ENCODE peak calls at places on chromosomes 12 and 14, in five cellular contexts. One of them, this sample, is unnamed.

GRCh38 chr12:104748790-104749189 is 209.3 kb downstream of the SLC41A2 start:
- DNase-seq in H54: no peak
- DNase-seq in Ammon's horn: peak
- DNase-seq in MCF 10A: no peak
- DNase-seq in hepatocyte: no peak
- DNase-seq in this sample: no peak

GRCh38 chr12:120783197-120783596 is 57.6 kb downstream of the ACADS start:
- DNase-seq in hepatocyte: no peak
- DNase-seq in H54: peak
- DNase-seq in Ammon's horn: no peak
- DNase-seq in MCF 10A: peak
- DNase-seq in this sample: no peak

GRCh38 chr12:58233886-58234285 is 292.5 kb downstream of the ATP23 start:
- DNase-seq in hepatocyte: no peak
- DNase-seq in Ammon's horn: no peak
- DNase-seq in H54: no peak
- DNase-seq in MCF 10A: no peak
- DNase-seq in this sample: no peak

GRCh38 chr12:127169321-127170270 is 1097.4 kb upstream of the TMEM132C start:
- DNase-seq in H54: no peak
- DNase-seq in MCF 10A: no peak
- DNase-seq in hepatocyte: no peak
- DNase-seq in Ammon's horn: no peak
- DNase-seq in this sample: no peak

GRCh38 chr12:80016684-80017083 is 81.8 kb upstream of the PPP1R12A start:
- DNase-seq in MCF 10A: no peak
- DNase-seq in hepatocyte: no peak
- DNase-seq in H54: no peak
- DNase-seq in Ammon's horn: no peak
- DNase-seq in this sample: no peak

GRCh38 chr14:101492716-101493115 is 68.6 kb upstream of the DIO3 start:
- DNase-seq in Ammon's horn: no peak
- DNase-seq in hepatocyte: no peak
- DNase-seq in MCF 10A: no peak
- DNase-seq in H54: no peak
- DNase-seq in this sample: no peak

GRCh38 chr14:69610020-69610858 is 1.2 kb upstream of the SUSD6 start:
- DNase-seq in hepatocyte: no peak
- DNase-seq in Ammon's horn: no peak
- DNase-seq in MCF 10A: no peak
- DNase-seq in H54: no peak
- DNase-seq in this sample: no peak

GRCh38 chr12:17511369-17511768 is 578.6 kb downstream of the RERGL start:
- DNase-seq in Ammon's horn: no peak
- DNase-seq in hepatocyte: no peak
- DNase-seq in H54: no peak
- DNase-seq in MCF 10A: peak
- DNase-seq in this sample: no peak

GRCh38 chr14:65832431-65833253 is 420.1 kb downstream of the FUT8 start:
- DNase-seq in hepatocyte: no peak
- DNase-seq in MCF 10A: no peak
- DNase-seq in H54: no peak
- DNase-seq in Ammon's horn: no peak
- DNase-seq in this sample: no peak

GRCh38 chr12:12714276-12715001 is 2.7 kb upstream of the CDKN1B start:
- DNase-seq in hepatocyte: peak
- DNase-seq in H54: no peak
- DNase-seq in MCF 10A: no peak
- DNase-seq in Ammon's horn: peak
- DNase-seq in this sample: no peak

GRCh38 chr12:119444462-119445044 is 110.0 kb downstream of the CCDC60 start:
- DNase-seq in H54: peak
- DNase-seq in Ammon's horn: peak
- DNase-seq in hepatocyte: peak
- DNase-seq in MCF 10A: peak
- DNase-seq in this sample: peak

GRCh38 chr14:95188372-95188771 is 31.0 kb upstream of the DICER1 start:
- DNase-seq in Ammon's horn: no peak
- DNase-seq in MCF 10A: no peak
- DNase-seq in hepatocyte: no peak
- DNase-seq in H54: no peak
- DNase-seq in this sample: no peak

GRCh38 chr12:95146767-95147166 is 70.5 kb downstream of the FGD6 start:
- DNase-seq in Ammon's horn: no peak
- DNase-seq in MCF 10A: no peak
- DNase-seq in H54: no peak
- DNase-seq in hepatocyte: no peak
- DNase-seq in this sample: no peak

GRCh38 chr12:126093911-126094310 is 1028.7 kb downstream of the AACS start:
- DNase-seq in hepatocyte: peak
- DNase-seq in H54: peak
- DNase-seq in Ammon's horn: peak
- DNase-seq in MCF 10A: peak
- DNase-seq in this sample: no peak

GRCh38 chr14:75273272-75274044 is 5.2 kb upstream of the FOS start:
- DNase-seq in MCF 10A: no peak
- DNase-seq in Ammon's horn: peak
- DNase-seq in H54: no peak
- DNase-seq in hepatocyte: peak
- DNase-seq in this sample: no peak

GRCh38 chr12:87812030-87812429 is 217.2 kb downstream of the C12orf50 start:
- DNase-seq in Ammon's horn: no peak
- DNase-seq in H54: no peak
- DNase-seq in MCF 10A: peak
- DNase-seq in hepatocyte: peak
- DNase-seq in this sample: no peak

GRCh38 chr14:105107351-105107750 is 42.1 kb upstream of the GPR132 start:
- DNase-seq in H54: no peak
- DNase-seq in MCF 10A: no peak
- DNase-seq in hepatocyte: no peak
- DNase-seq in Ammon's horn: no peak
- DNase-seq in this sample: no peak

GRCh38 chr12:123114305-123115083 is 36.4 kb downstream of the PITPNM2 start:
- DNase-seq in MCF 10A: no peak
- DNase-seq in Ammon's horn: no peak
- DNase-seq in H54: no peak
- DNase-seq in hepatocyte: no peak
- DNase-seq in this sample: peak

GRCh38 chr14:95104911-95105310 is 52.4 kb downstream of the DICER1 start:
- DNase-seq in hepatocyte: no peak
- DNase-seq in H54: no peak
- DNase-seq in MCF 10A: no peak
- DNase-seq in Ammon's horn: no peak
- DNase-seq in this sample: no peak

GRCh38 chr12:91215940-91216454 is 33.4 kb upstream of the DCN start:
- DNase-seq in MCF 10A: no peak
- DNase-seq in Ammon's horn: no peak
- DNase-seq in hepatocyte: no peak
- DNase-seq in H54: no peak
- DNase-seq in this sample: no peak

GRCh38 chr12:53965251-53966069 is 7.5 kb upstream of the HOXC11 start:
- DNase-seq in H54: no peak
- DNase-seq in MCF 10A: no peak
- DNase-seq in Ammon's horn: no peak
- DNase-seq in hepatocyte: peak
- DNase-seq in this sample: no peak

GRCh38 chr14:58717211-58717610 is 79.4 kb downstream of the DACT1 start:
- DNase-seq in hepatocyte: no peak
- DNase-seq in MCF 10A: no peak
- DNase-seq in H54: no peak
- DNase-seq in Ammon's horn: no peak
- DNase-seq in this sample: no peak

GRCh38 chr14:92902191-92902590 is 20.8 kb upstream of the CHGA start:
- DNase-seq in Ammon's horn: no peak
- DNase-seq in MCF 10A: no peak
- DNase-seq in H54: no peak
- DNase-seq in hepatocyte: no peak
- DNase-seq in this sample: no peak

GRCh38 chr12:125549836-125550235 is 484.6 kb downstream of the AACS start:
- DNase-seq in hepatocyte: no peak
- DNase-seq in MCF 10A: peak
- DNase-seq in Ammon's horn: no peak
- DNase-seq in H54: no peak
- DNase-seq in this sample: no peak

GRCh38 chr14:104657114-104657524 is 32.3 kb upstream of the INF2 start:
- DNase-seq in hepatocyte: no peak
- DNase-seq in Ammon's horn: peak
- DNase-seq in MCF 10A: no peak
- DNase-seq in H54: no peak
- DNase-seq in this sample: peak

GRCh38 chr12:6292606-6293005 is 17.9 kb upstream of the PLEKHG6 start:
- DNase-seq in hepatocyte: no peak
- DNase-seq in H54: no peak
- DNase-seq in Ammon's horn: no peak
- DNase-seq in MCF 10A: peak
- DNase-seq in this sample: no peak

GRCh38 chr14:73059326-73059725 is 992 bp downstream of the RBM25 start:
- DNase-seq in hepatocyte: peak
- DNase-seq in H54: no peak
- DNase-seq in Ammon's horn: peak
- DNase-seq in MCF 10A: no peak
- DNase-seq in this sample: no peak

GRCh38 chr12:75591628-75592027 is 80.2 kb upstream of the KRR1 start:
- DNase-seq in hepatocyte: no peak
- DNase-seq in H54: no peak
- DNase-seq in MCF 10A: no peak
- DNase-seq in Ammon's horn: no peak
- DNase-seq in this sample: no peak

GRCh38 chr12:69540606-69541386 is 44.5 kb upstream of the CCT2 start:
- DNase-seq in H54: no peak
- DNase-seq in Ammon's horn: no peak
- DNase-seq in MCF 10A: no peak
- DNase-seq in hepatocyte: no peak
- DNase-seq in this sample: no peak

GRCh38 chr14:105355850-105356604 is 41.5 kb downstream of the PACS2 start:
- DNase-seq in H54: no peak
- DNase-seq in hepatocyte: no peak
- DNase-seq in Ammon's horn: no peak
- DNase-seq in MCF 10A: no peak
- DNase-seq in this sample: no peak

GRCh38 chr12:44296624-44297197 is 460.8 kb downstream of the TMEM117 start:
- DNase-seq in Ammon's horn: no peak
- DNase-seq in H54: no peak
- DNase-seq in MCF 10A: no peak
- DNase-seq in hepatocyte: peak
- DNase-seq in this sample: no peak

GRCh38 chr12:64390275-64390851 is at the start of gene C12orf56:
- DNase-seq in H54: no peak
- DNase-seq in Ammon's horn: no peak
- DNase-seq in MCF 10A: no peak
- DNase-seq in hepatocyte: peak
- DNase-seq in this sample: no peak

GRCh38 chr12:2416158-2416557 is 363.4 kb downstream of the CACNA1C start:
- DNase-seq in MCF 10A: no peak
- DNase-seq in hepatocyte: no peak
- DNase-seq in Ammon's horn: no peak
- DNase-seq in H54: no peak
- DNase-seq in this sample: no peak

GRCh38 chr14:24207104-24207543 is 1.6 kb downstream of the TSSK4 start:
- DNase-seq in hepatocyte: no peak
- DNase-seq in Ammon's horn: no peak
- DNase-seq in H54: no peak
- DNase-seq in MCF 10A: no peak
- DNase-seq in this sample: no peak

GRCh38 chr14:100616854-100617714 is 29.9 kb upstream of the BEGAIN start:
- DNase-seq in Ammon's horn: no peak
- DNase-seq in hepatocyte: no peak
- DNase-seq in H54: no peak
- DNase-seq in MCF 10A: no peak
- DNase-seq in this sample: peak

GRCh38 chr14:30521899-30522736 is 36.8 kb upstream of the G2E3 start:
- DNase-seq in MCF 10A: peak
- DNase-seq in Ammon's horn: peak
- DNase-seq in hepatocyte: peak
- DNase-seq in H54: no peak
- DNase-seq in this sample: peak

GRCh38 chr12:115570271-115570777 is 707.2 kb downstream of the MED13L start:
- DNase-seq in hepatocyte: peak
- DNase-seq in H54: peak
- DNase-seq in Ammon's horn: no peak
- DNase-seq in MCF 10A: no peak
- DNase-seq in this sample: no peak

GRCh38 chr12:23428758-23429157 is 520.7 kb downstream of the SOX5 start:
- DNase-seq in H54: no peak
- DNase-seq in hepatocyte: no peak
- DNase-seq in MCF 10A: no peak
- DNase-seq in Ammon's horn: no peak
- DNase-seq in this sample: no peak

GRCh38 chr12:56154246-56154771 is 1.9 kb downstream of the MYL6B start:
- DNase-seq in MCF 10A: no peak
- DNase-seq in H54: no peak
- DNase-seq in Ammon's horn: no peak
- DNase-seq in hepatocyte: no peak
- DNase-seq in this sample: no peak

This sample was measured in putamen.